ENCODE peak calls at places on chromosomes 3 and 15, in nine cellular contexts. R is tibial artery, X is pancreas, V is uterus, A is PC-9, Y is IMR-90, G is MCF 10A, U is GM13977, F is activated B cell treated with CpG ODN at 0.5 μM for 24 hours. C is an unnamed sample.

GRCh38 chr3:69085543-69086132 is 901 bp downstream of the ARL6IP5 start:
- DNase-seq in R (no peak), X (peak; percentile 44), V (peak; percentile 30), A (no peak), Y (no peak), G (peak; percentile 43), U (no peak), F (no peak), C (no peak)

GRCh38 chr3:123076496-123077418 is 9.9 kb downstream of the PDIA5 start:
- DNase-seq in R (peak; percentile 82), X (peak; percentile 64), V (peak; percentile 57), A (no peak), Y (no peak), G (peak; percentile 52), U (no peak), F (no peak), C (no peak)

GRCh38 chr15:74417230-74417629 is 16.5 kb downstream of the SEMA7A start:
- DNase-seq in R (no peak), X (no peak), V (no peak), A (no peak), Y (peak; percentile 83), G (no peak), U (no peak), F (no peak), C (no peak)

GRCh38 chr3:16487506-16488175 is 25.9 kb downstream of the RFTN1 start:
- DNase-seq in R (no peak), X (no peak), V (no peak), A (no peak), Y (no peak), G (no peak), U (no peak), F (no peak), C (no peak)

GRCh38 chr3:50652709-50653108 is 22.0 kb upstream of the DOCK3 start:
- DNase-seq in R (no peak), X (peak; percentile 24), V (no peak), A (peak; percentile 55), Y (peak; percentile 8), G (peak; percentile 60), U (peak; percentile 52), F (peak; percentile 33), C (peak; percentile 66)

GRCh38 chr3:9508781-9509180 is 44.8 kb downstream of the LHFPL4 start:
- DNase-seq in R (no peak), X (no peak), V (no peak), A (no peak), Y (no peak), G (no peak), U (no peak), F (no peak), C (no peak)

GRCh38 chr15:75836953-75837321 is 6.3 kb upstream of the UBE2Q2 start:
- DNase-seq in R (peak; percentile 56), X (no peak), V (no peak), A (peak; percentile 8), Y (peak; percentile 84), G (peak; percentile 85), U (peak; percentile 56), F (no peak), C (peak; percentile 38)

GRCh38 chr3:183268361-183268760 is 15.3 kb downstream of the B3GNT5 start:
- DNase-seq in R (no peak), X (no peak), V (no peak), A (no peak), Y (no peak), G (no peak), U (no peak), F (no peak), C (no peak)

GRCh38 chr15:73081321-73081958 is 29.2 kb downstream of the NEO1 start:
- DNase-seq in R (no peak), X (peak; percentile 18), V (peak; percentile 34), A (no peak), Y (peak; percentile 71), G (peak; percentile 63), U (no peak), F (no peak), C (no peak)

GRCh38 chr3:194163697-194164096 is 27.7 kb downstream of the HES1 start:
- DNase-seq in R (no peak), X (no peak), V (no peak), A (no peak), Y (no peak), G (no peak), U (no peak), F (no peak), C (no peak)

GRCh38 chr15:83320404-83320803 is 35.9 kb upstream of the BNC1 start:
- DNase-seq in R (no peak), X (no peak), V (no peak), A (no peak), Y (peak; percentile 55), G (peak; percentile 88), U (no peak), F (no peak), C (no peak)

GRCh38 chr15:44289352-44289790 is 852 bp downstream of the GOLM2 start:
- DNase-seq in R (no peak), X (no peak), V (no peak), A (no peak), Y (no peak), G (no peak), U (no peak), F (no peak), C (no peak)

DNA sequence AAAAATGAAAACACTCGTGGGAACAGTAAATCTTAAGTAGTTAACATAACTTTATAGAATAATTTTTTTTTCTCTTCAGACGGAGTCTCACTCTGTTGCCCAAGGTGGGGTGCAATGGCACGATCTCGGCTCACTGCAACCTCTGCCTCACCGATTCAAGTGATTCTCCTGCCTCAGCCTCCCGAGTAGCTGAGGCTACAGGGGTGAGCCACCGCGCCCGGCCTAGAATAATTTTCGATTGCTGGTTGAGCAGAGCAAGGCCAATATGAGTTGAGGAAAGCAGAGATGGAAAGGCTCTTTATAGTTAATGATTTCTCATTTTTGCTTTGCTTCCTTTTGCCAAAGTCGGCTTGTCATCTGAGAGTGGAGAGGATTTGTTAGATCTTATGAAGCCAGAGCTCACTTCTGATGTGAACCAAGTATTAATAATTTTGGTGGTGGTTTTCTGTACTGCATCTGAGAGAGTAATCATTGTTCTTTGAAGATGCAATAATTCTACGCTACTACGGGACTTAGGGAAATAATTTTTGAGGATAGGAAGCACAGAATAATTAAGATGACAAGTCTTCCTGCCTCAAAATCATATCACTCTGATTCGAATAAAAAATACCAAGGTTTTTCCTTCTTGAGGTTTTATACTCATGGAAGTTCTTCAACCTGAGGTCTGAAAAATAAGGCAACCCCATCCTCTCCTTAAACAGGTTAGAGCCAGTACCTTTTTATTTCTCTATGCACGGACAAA is 1.5 kb upstream of the GOLM2 start:
- DNase-seq in R (no peak), X (peak; percentile 14), V (no peak), A (no peak), Y (no peak), G (no peak), U (no peak), F (no peak), C (no peak)
- TF ChIP-seq CTCF in R (peak; percentile 34), X (peak; percentile 14), V (no peak), A (no peak), Y (no peak), G (no peak), U (no peak), F (no peak), C (no peak)

DNA sequence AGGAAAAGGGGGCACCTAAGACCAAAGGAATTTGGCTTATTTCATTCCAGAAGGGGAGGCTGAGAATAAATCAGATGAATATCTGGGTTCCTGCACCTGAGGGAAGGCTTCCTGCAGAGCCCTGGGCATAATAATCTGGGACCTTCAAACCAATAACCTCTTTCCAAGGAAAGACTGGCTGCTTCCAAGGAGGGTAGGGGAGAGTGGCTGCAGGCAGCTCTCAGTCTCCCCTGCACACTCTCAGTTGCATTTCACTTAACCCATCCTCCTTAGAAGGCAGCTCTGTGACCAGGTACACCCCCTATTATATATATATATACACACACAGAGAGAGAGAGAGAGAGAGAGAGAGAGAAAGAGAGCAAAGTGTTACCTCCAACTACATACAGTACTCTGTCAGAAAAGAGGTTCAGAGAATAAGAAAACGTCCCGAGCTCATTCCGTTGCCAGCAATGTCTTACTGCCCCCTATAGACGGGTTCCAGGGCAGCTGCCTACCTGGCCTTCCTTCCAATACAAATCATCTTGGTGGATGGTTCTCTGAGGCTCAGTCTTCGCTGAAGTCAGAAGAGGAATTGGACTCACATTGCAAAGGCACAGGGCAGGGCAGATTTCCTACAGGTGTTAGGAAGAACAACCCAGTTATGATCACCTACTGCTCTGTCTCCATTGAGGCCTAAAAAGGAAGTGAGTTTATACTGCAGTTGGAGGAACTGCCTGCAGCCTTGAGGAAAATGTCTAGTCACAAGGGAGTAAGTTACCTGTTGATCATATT is 26.1 kb downstream of the CAPN3 start:
- DNase-seq in R (no peak), X (no peak), V (no peak), A (peak; percentile 44), Y (peak; percentile 62), G (peak; percentile 60), U (peak; percentile 60), F (no peak), C (peak; percentile 54)
- TF ChIP-seq CTCF in R (no peak), X (no peak), V (no peak), A (peak; percentile 75), Y (peak; percentile 77), G (peak; percentile 43), U (peak; percentile 66), F (no peak), C (peak; percentile 64)

DNA sequence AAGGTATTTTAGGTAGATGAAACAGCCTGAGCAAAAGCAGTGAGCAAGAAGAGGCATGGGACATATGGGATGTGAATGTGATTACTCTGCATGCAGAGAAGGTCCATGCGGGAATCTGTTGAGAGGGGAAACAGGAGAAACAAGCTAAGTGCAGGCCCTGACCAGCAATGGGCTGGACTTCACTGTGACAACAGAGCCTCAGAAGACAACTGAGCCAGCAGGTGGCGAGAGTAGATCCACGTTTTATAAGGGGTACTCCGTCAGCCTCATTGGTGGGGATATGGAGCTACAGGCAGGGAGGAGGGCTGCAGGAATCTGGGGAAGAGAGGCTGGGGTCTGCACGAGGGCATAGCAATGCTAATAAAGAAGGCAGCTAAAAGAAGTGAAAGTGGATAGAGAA is 405.9 kb upstream of the LMCD1 start:
- DNase-seq in R (no peak), X (no peak), V (no peak), A (peak; percentile 1), Y (no peak), G (no peak), U (no peak), F (no peak), C (no peak)
- TF ChIP-seq CTCF in R (no peak), X (no peak), V (no peak), A (no peak), Y (no peak), G (no peak), U (no peak), F (no peak), C (no peak)

GRCh38 chr15:89248584-89248983 is 4.8 kb downstream of the FANCI start:
- DNase-seq in R (no peak), X (no peak), V (no peak), A (no peak), Y (no peak), G (no peak), U (no peak), F (no peak), C (no peak)

GRCh38 chr15:89243046-89243690 is 611 bp upstream of the FANCI start:
- DNase-seq in R (peak; percentile 58), X (no peak), V (peak; percentile 64), A (no peak), Y (peak; percentile 10), G (no peak), U (no peak), F (no peak), C (no peak)

GRCh38 chr15:89243691-89244511 is at the start of gene FANCI:
- DNase-seq in R (peak; percentile 95), X (peak; percentile 97), V (peak; percentile 94), A (peak; percentile 94), Y (peak; percentile 90), G (peak; percentile 94), U (peak; percentile 93), F (peak; percentile 94), C (peak; percentile 95)

GRCh38 chr15:89247441-89247840 is 3.7 kb downstream of the FANCI start:
- DNase-seq in R (no peak), X (no peak), V (no peak), A (no peak), Y (no peak), G (no peak), U (no peak), F (no peak), C (no peak)

GRCh38 chr15:89244512-89244869 is 712 bp downstream of the FANCI start:
- DNase-seq in R (no peak), X (no peak), V (no peak), A (no peak), Y (peak; percentile 16), G (no peak), U (no peak), F (no peak), C (no peak)
- TF ChIP-seq CTCF in R (no peak), X (no peak), V (no peak), A (no peak), Y (no peak), G (no peak), U (no peak), F (no peak), C (no peak)